ENCODE peak calls at places on chromosomes 3 and 15, in four cellular contexts. One of them, this sample, is unnamed.

GRCh38 chr3:31341130-31341529 is 191.6 kb upstream of the STT3B start:
- DNase-seq in cardiac muscle cell: no peak
- DNase-seq in right lobe of liver: no peak
- DNase-seq in WERI-Rb-1: peak; percentile 21
- DNase-seq in this sample: no peak

GRCh38 chr15:50889589-50889988 is 18.9 kb upstream of the AP4E1 start:
- DNase-seq in WERI-Rb-1: no peak
- DNase-seq in cardiac muscle cell: no peak
- DNase-seq in right lobe of liver: no peak
- DNase-seq in this sample: no peak

GRCh38 chr3:194137314-194138097 is 1.6 kb downstream of the HES1 start:
- DNase-seq in cardiac muscle cell: peak; percentile 65
- DNase-seq in right lobe of liver: peak; percentile 88
- DNase-seq in WERI-Rb-1: peak; percentile 34
- DNase-seq in this sample: no peak

GRCh38 chr15:77831989-77832388 is 199.3 kb upstream of the LINGO1 start:
- DNase-seq in cardiac muscle cell: peak; percentile 6
- DNase-seq in right lobe of liver: no peak
- DNase-seq in WERI-Rb-1: peak; percentile 51
- DNase-seq in this sample: no peak

GRCh38 chr3:30795176-30795575 is 99.3 kb downstream of the GADL1 start:
- DNase-seq in right lobe of liver: no peak
- DNase-seq in WERI-Rb-1: no peak
- DNase-seq in cardiac muscle cell: no peak
- DNase-seq in this sample: no peak

GRCh38 chr15:25694823-25695312 is 168.3 kb downstream of the ATP10A start:
- DNase-seq in cardiac muscle cell: no peak
- DNase-seq in right lobe of liver: no peak
- DNase-seq in WERI-Rb-1: no peak
- DNase-seq in this sample: peak; percentile 51

GRCh38 chr3:94374439-94375161 is 311.7 kb downstream of the NSUN3 start:
- DNase-seq in cardiac muscle cell: no peak
- DNase-seq in right lobe of liver: no peak
- DNase-seq in WERI-Rb-1: no peak
- DNase-seq in this sample: no peak

GRCh38 chr15:68055224-68055705 is 1.1 kb downstream of the PIAS1 start:
- DNase-seq in cardiac muscle cell: peak; percentile 52
- DNase-seq in WERI-Rb-1: peak; percentile 61
- DNase-seq in right lobe of liver: no peak
- DNase-seq in this sample: no peak

GRCh38 chr15:49888341-49888693 is 230.7 kb downstream of the ATP8B4 start:
- DNase-seq in right lobe of liver: no peak
- DNase-seq in WERI-Rb-1: no peak
- DNase-seq in cardiac muscle cell: no peak
- DNase-seq in this sample: no peak

GRCh38 chr15:85498471-85498870 is 118.1 kb downstream of the AKAP13 start:
- DNase-seq in right lobe of liver: no peak
- DNase-seq in WERI-Rb-1: no peak
- DNase-seq in cardiac muscle cell: no peak
- DNase-seq in this sample: no peak

GRCh38 chr3:171028779-171029232 is 2.3 kb upstream of the SLC2A2 start:
- DNase-seq in WERI-Rb-1: peak; percentile 63
- DNase-seq in cardiac muscle cell: peak; percentile 94
- DNase-seq in right lobe of liver: no peak
- DNase-seq in this sample: no peak

GRCh38 chr15:88543065-88543776 is 3.3 kb downstream of the DET1 start:
- DNase-seq in WERI-Rb-1: no peak
- DNase-seq in cardiac muscle cell: peak; percentile 16
- DNase-seq in right lobe of liver: no peak
- DNase-seq in this sample: no peak

GRCh38 chr3:27568393-27568792 is 84.2 kb upstream of the SLC4A7 start:
- DNase-seq in cardiac muscle cell: peak; percentile 78
- DNase-seq in right lobe of liver: peak; percentile 32
- DNase-seq in WERI-Rb-1: no peak
- DNase-seq in this sample: peak; percentile 72

GRCh38 chr15:50415752-50416404 is 8.3 kb upstream of the USP8 start:
- DNase-seq in right lobe of liver: no peak
- DNase-seq in WERI-Rb-1: no peak
- DNase-seq in cardiac muscle cell: peak; percentile 25
- DNase-seq in this sample: no peak

GRCh38 chr3:139222100-139222657 is 121.6 kb upstream of the MRPS22 start:
- DNase-seq in cardiac muscle cell: no peak
- DNase-seq in right lobe of liver: no peak
- DNase-seq in WERI-Rb-1: no peak
- DNase-seq in this sample: no peak

GRCh38 chr15:63056843-63057242 is 14.3 kb downstream of the TPM1 start:
- DNase-seq in WERI-Rb-1: no peak
- DNase-seq in cardiac muscle cell: peak; percentile 67
- DNase-seq in right lobe of liver: no peak
- DNase-seq in this sample: no peak

GRCh38 chr3:38916706-38917105 is 100.7 kb upstream of the SCN10A start:
- DNase-seq in right lobe of liver: no peak
- DNase-seq in cardiac muscle cell: no peak
- DNase-seq in WERI-Rb-1: no peak
- DNase-seq in this sample: no peak

GRCh38 chr3:129424185-129424841 is 4.1 kb downstream of the EFCAB12 start:
- DNase-seq in cardiac muscle cell: peak; percentile 60
- DNase-seq in right lobe of liver: no peak
- DNase-seq in WERI-Rb-1: no peak
- DNase-seq in this sample: no peak

GRCh38 chr15:77591960-77592613 is 40.6 kb downstream of the LINGO1 start:
- DNase-seq in cardiac muscle cell: no peak
- DNase-seq in right lobe of liver: no peak
- DNase-seq in WERI-Rb-1: peak; percentile 37
- DNase-seq in this sample: no peak

GRCh38 chr15:86362556-86362955 is 282.9 kb downstream of the AGBL1 start:
- DNase-seq in cardiac muscle cell: no peak
- DNase-seq in WERI-Rb-1: no peak
- DNase-seq in right lobe of liver: no peak
- DNase-seq in this sample: peak; percentile 92

DNA sequence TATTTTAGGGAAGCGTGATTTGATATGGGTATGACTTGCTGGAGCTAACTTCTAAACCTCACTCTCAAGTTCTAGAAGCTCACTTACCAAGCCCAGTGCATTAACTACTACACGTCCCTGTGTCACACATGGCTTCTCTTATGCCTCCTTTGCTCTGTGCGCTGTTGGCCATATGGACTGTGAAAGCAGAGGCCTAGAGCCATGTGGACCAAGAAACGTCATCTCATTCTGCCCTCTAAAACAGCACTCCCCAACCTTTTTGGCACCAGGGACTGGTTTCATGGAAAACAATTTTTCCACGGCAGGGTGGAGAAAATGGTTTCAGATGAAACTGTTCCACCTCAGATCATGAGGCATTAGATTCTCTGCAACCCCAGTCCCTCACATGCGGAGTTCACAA is 11.7 kb downstream of the MTMR14 start:
- DNase-seq in right lobe of liver: no peak
- DNase-seq in WERI-Rb-1: no peak
- DNase-seq in cardiac muscle cell: no peak
- DNase-seq in this sample: no peak
- H3K4me3 ChIP-seq in right lobe of liver: no peak overlapping the region
- H3K4me3 ChIP-seq in WERI-Rb-1: no peak overlapping the region
- H3K4me3 ChIP-seq in cardiac muscle cell: no peak overlapping the region
- H3K4me3 ChIP-seq in this sample: no peak overlapping the region

GRCh38 chr15:60005352-60006202 is 1.5 kb downstream of the FOXB1 start:
- DNase-seq in WERI-Rb-1: peak; percentile 13
- DNase-seq in right lobe of liver: peak; percentile 22
- DNase-seq in cardiac muscle cell: no peak
- DNase-seq in this sample: no peak
- H3K27me3 ChIP-seq in WERI-Rb-1: peaks cover 62% of the 10 kb centered on the region
- H3K27me3 ChIP-seq in right lobe of liver: peaks cover 30% of the 10 kb centered on the region
- H3K27me3 ChIP-seq in cardiac muscle cell: peaks cover 100% of the 10 kb centered on the region
- H3K27me3 ChIP-seq in this sample: peaks cover 99% of the 10 kb centered on the region

GRCh38 chr3:127734754-127735473 is 62.2 kb downstream of the ABTB1 start:
- DNase-seq in right lobe of liver: no peak
- DNase-seq in cardiac muscle cell: peak; percentile 98
- DNase-seq in WERI-Rb-1: no peak
- DNase-seq in this sample: peak; percentile 63
- H3K4me3 ChIP-seq in right lobe of liver: no peak overlapping the region
- H3K4me3 ChIP-seq in cardiac muscle cell: no peak overlapping the region
- H3K4me3 ChIP-seq in WERI-Rb-1: no peak overlapping the region
- H3K4me3 ChIP-seq in this sample: no peak overlapping the region

GRCh38 chr15:93205413-93205812 is 116.4 kb upstream of the RGMA start:
- DNase-seq in WERI-Rb-1: no peak
- DNase-seq in cardiac muscle cell: no peak
- DNase-seq in right lobe of liver: no peak
- DNase-seq in this sample: no peak

GRCh38 chr15:93209690-93210425 is 120.8 kb upstream of the RGMA start:
- DNase-seq in WERI-Rb-1: no peak
- DNase-seq in right lobe of liver: no peak
- DNase-seq in cardiac muscle cell: no peak
- DNase-seq in this sample: no peak

GRCh38 chr15:93213281-93213680 is 124.3 kb upstream of the RGMA start:
- DNase-seq in cardiac muscle cell: no peak
- DNase-seq in WERI-Rb-1: no peak
- DNase-seq in right lobe of liver: no peak
- DNase-seq in this sample: no peak

GRCh38 chr15:93212578-93212977 is 123.6 kb upstream of the RGMA start:
- DNase-seq in right lobe of liver: no peak
- DNase-seq in cardiac muscle cell: no peak
- DNase-seq in WERI-Rb-1: no peak
- DNase-seq in this sample: no peak

DNA sequence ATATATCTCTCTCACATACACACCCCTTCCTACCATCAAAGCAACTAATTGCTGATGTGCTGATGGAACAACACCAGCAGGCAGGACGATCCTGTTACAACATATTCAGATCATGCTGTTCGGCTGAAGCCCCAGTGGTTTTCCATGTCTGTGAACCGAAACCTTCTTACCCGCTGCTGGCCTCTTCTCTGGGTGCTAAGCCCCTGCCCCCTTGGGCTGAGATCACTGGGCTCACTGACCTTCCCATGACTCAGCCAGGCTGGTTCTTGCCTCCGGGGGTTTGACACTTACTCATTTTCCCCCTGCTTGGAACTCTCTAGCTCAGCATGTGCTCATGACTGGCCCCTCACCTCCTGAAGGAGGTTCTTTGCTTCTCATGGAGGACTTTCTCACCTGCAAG is 122.0 kb upstream of the RGMA start:
- DNase-seq in right lobe of liver: no peak
- DNase-seq in cardiac muscle cell: no peak
- DNase-seq in WERI-Rb-1: no peak
- DNase-seq in this sample: peak; percentile 81
- H3K27me3 ChIP-seq in right lobe of liver: no peaks in the 10 kb centered on the region
- H3K27me3 ChIP-seq in cardiac muscle cell: no peaks in the 10 kb centered on the region
- H3K27me3 ChIP-seq in WERI-Rb-1: peaks cover 82% of the 10 kb centered on the region
- H3K27me3 ChIP-seq in this sample: no peaks in the 10 kb centered on the region

GRCh38 chr15:39581501-39582285 is 814 bp downstream of the THBS1 start:
- DNase-seq in cardiac muscle cell: peak; percentile 67
- DNase-seq in right lobe of liver: peak; percentile 80
- DNase-seq in WERI-Rb-1: peak; percentile 28
- DNase-seq in this sample: no peak
- H3K4me3 ChIP-seq in cardiac muscle cell: peak overlapping the region; percentile 40
- H3K4me3 ChIP-seq in right lobe of liver: peak overlapping the region; percentile 53
- H3K4me3 ChIP-seq in WERI-Rb-1: no peak overlapping the region
- H3K4me3 ChIP-seq in this sample: peak overlapping the region; percentile 68

DNA sequence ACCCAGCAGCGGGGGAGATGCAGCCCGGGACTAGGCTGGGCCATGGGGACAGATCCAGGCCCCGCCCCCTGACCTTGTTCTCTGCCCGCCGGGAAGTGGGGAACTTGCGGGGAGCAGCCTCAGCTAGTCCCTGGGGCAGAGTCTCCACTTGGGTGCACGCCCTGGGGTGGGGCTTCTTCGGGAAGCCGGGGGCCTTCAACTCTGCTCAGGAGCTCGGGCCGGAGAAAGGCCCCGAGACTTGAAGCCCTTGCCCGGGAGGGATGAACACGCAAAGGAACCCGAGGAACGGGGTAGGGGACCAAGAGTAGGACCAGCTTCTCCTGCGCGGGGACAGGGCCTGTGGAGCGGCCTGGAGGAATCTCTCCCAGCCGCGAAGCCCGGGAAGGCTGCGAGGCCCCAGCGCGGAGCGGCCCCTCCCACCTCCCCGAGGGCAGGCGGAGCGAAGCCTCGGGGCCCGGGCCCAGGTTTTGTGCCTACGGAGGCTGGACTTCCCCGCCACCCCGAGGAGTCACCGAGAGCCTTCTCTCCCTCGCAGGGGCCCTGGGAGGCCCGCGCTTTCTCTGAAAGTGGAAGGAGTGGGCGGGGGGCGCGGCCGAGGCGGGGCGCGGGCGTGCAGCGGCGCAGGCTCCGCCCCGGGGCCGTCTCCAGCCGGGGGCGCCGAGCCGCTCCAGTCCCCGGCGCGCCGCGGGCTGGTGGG is at the start of gene ITPKA:
- DNase-seq in WERI-Rb-1: peak; percentile 94
- DNase-seq in right lobe of liver: peak; percentile 80
- DNase-seq in cardiac muscle cell: peak; percentile 74
- DNase-seq in this sample: peak; percentile 90
- H3K27me3 ChIP-seq in WERI-Rb-1: no peaks in the 10 kb centered on the region
- H3K27me3 ChIP-seq in right lobe of liver: no peaks in the 10 kb centered on the region
- H3K27me3 ChIP-seq in cardiac muscle cell: peaks cover 70% of the 10 kb centered on the region
- H3K27me3 ChIP-seq in this sample: peaks cover 11% of the 10 kb centered on the region

GRCh38 chr3:118927449-118927848 is 107.2 kb downstream of the IGSF11 start:
- DNase-seq in right lobe of liver: no peak
- DNase-seq in cardiac muscle cell: no peak
- DNase-seq in WERI-Rb-1: no peak
- DNase-seq in this sample: no peak

GRCh38 chr3:118932822-118933558 is 101.7 kb downstream of the IGSF11 start:
- DNase-seq in right lobe of liver: peak; percentile 36
- DNase-seq in WERI-Rb-1: no peak
- DNase-seq in cardiac muscle cell: no peak
- DNase-seq in this sample: no peak

GRCh38 chr3:118936811-118937210 is 97.8 kb downstream of the IGSF11 start:
- DNase-seq in WERI-Rb-1: peak; percentile 10
- DNase-seq in cardiac muscle cell: no peak
- DNase-seq in right lobe of liver: no peak
- DNase-seq in this sample: no peak

DNA sequence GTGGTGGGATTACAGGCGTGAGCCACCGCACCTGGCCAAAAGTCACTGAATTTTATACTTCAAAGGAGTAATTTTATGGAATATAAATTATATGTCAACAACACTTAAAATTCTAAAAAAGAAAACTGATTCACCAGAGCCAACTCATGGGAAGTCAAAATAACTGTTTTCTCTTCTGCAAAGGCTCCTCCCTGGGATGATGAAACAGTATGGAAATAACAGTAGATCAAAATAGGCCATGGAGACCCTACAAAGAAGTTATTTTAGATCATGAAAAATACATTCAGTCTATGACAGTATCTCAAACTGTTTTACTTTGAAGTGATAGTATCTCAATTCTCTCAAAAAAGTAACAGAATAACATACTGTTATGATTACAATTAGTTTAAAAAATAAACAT is 102.7 kb downstream of the IGSF11 start:
- DNase-seq in WERI-Rb-1: no peak
- DNase-seq in right lobe of liver: no peak
- DNase-seq in cardiac muscle cell: no peak
- DNase-seq in this sample: no peak
- H3K4me3 ChIP-seq in WERI-Rb-1: no peak overlapping the region
- H3K4me3 ChIP-seq in right lobe of liver: no peak overlapping the region
- H3K4me3 ChIP-seq in cardiac muscle cell: no peak overlapping the region
- H3K4me3 ChIP-seq in this sample: no peak overlapping the region